ENCODE peak calls at places on chromosomes 13 and 19, in six cellular contexts. J, W, B, R, Y and S are unnamed samples.

GRCh38 chr13:93784191-93784590 is 557.6 kb downstream of the GPC6 start:
- DNase-seq in Y (no peak), R (no peak), B (no peak), W (no peak), J (no peak), S (no peak)

GRCh38 chr13:48126944-48127814 is 32.3 kb upstream of the MED4 start:
- DNase-seq in Y (peak; percentile 31), R (no peak), W (peak; percentile 61), J (peak; percentile 82), B (peak; percentile 72), S (peak; percentile 74)

GRCh38 chr19:18777725-18778389 is 13.2 kb downstream of the COMP start:
- DNase-seq in Y (no peak), B (no peak), W (no peak), J (no peak), R (no peak), S (no peak)

GRCh38 chr13:90416519-90416918 is 931.0 kb upstream of the MIR17HG start:
- DNase-seq in R (no peak), W (no peak), J (no peak), B (no peak), Y (no peak), S (peak; percentile 35)

GRCh38 chr13:35309711-35310110 is 166.8 kb downstream of the MAB21L1 start:
- DNase-seq in Y (no peak), W (no peak), B (no peak), R (no peak), J (no peak), S (no peak)

GRCh38 chr13:67619987-67620386 is 389.9 kb upstream of the PCDH9 start:
- DNase-seq in J (no peak), W (no peak), B (no peak), Y (no peak), R (no peak), S (no peak)

GRCh38 chr13:33258437-33259193 is 26.9 kb downstream of the STARD13 start:
- DNase-seq in W (no peak), J (no peak), Y (no peak), B (no peak), R (no peak), S (no peak)

GRCh38 chr19:1651061-1651547 is 1.3 kb downstream of the TCF3 start:
- DNase-seq in Y (no peak), J (no peak), B (peak; percentile 75), W (no peak), R (no peak), S (no peak)

GRCh38 chr13:109155301-109155761 is 525.9 kb downstream of the MYO16 start:
- DNase-seq in Y (no peak), R (no peak), J (no peak), B (no peak), W (no peak), S (no peak)

GRCh38 chr19:30175987-30176386 is 196.2 kb upstream of the ZNF536 start:
- DNase-seq in Y (no peak), J (no peak), B (no peak), R (no peak), W (peak; percentile 5), S (no peak)

GRCh38 chr19:39154626-39155100 is 29.1 kb downstream of the PAK4 start:
- DNase-seq in W (no peak), B (no peak), R (no peak), Y (no peak), J (no peak), S (no peak)

GRCh38 chr13:34933349-34933748 is 8.7 kb upstream of the NBEA start:
- DNase-seq in J (no peak), R (no peak), W (no peak), B (no peak), Y (no peak), S (no peak)

GRCh38 chr13:87821512-87821911 is 150.3 kb downstream of the SLITRK5 start:
- DNase-seq in J (no peak), W (no peak), B (no peak), R (no peak), Y (no peak), S (no peak)

GRCh38 chr19:18894254-18895037 is 1.5 kb downstream of the CERS1 start:
- DNase-seq in J (no peak), Y (no peak), R (peak; percentile 96), W (no peak), B (no peak), S (peak; percentile 69)

GRCh38 chr13:30864352-30865130 is 41.5 kb upstream of the MEDAG start:
- DNase-seq in R (no peak), J (no peak), W (no peak), B (no peak), Y (peak; percentile 47), S (no peak)

GRCh38 chr19:6577410-6578125 is 13.4 kb downstream of the CD70 start:
- DNase-seq in J (no peak), R (no peak), Y (no peak), W (peak; percentile 14), B (peak; percentile 96), S (no peak)

GRCh38 chr19:29560313-29561075 is 34.7 kb downstream of the VSTM2B start:
- DNase-seq in Y (no peak), W (no peak), R (peak; percentile 9), B (no peak), J (no peak), S (no peak)

GRCh38 chr19:47026156-47026555 is 6.5 kb downstream of the NPAS1 start:
- DNase-seq in J (no peak), Y (no peak), B (no peak), R (no peak), W (no peak), S (no peak)

GRCh38 chr13:55464222-55464621 is 1676.5 kb upstream of the PRR20A start:
- DNase-seq in B (no peak), Y (no peak), J (no peak), R (no peak), W (no peak), S (no peak)

GRCh38 chr13:67278230-67278629 is 48.1 kb upstream of the PCDH9 start:
- DNase-seq in J (no peak), Y (no peak), W (no peak), R (no peak), B (no peak), S (no peak)

GRCh38 chr13:51590966-51591627 is 6.8 kb downstream of the WDFY2 start:
- DNase-seq in Y (peak; percentile 86), R (no peak), W (peak; percentile 43), B (no peak), J (peak; percentile 35), S (peak; percentile 44)

GRCh38 chr19:13812544-13812943 is 17.3 kb downstream of the ZSWIM4 start:
- DNase-seq in R (no peak), J (no peak), B (no peak), Y (no peak), W (no peak), S (no peak)

GRCh38 chr13:44415815-44416214 is 42.2 kb downstream of the SERP2 start:
- DNase-seq in Y (no peak), B (no peak), W (no peak), R (no peak), J (no peak), S (no peak)

GRCh38 chr19:7294571-7295212 is 478 bp upstream of the INSR start:
- DNase-seq in B (peak; percentile 81), R (peak; percentile 73), Y (peak; percentile 83), W (peak; percentile 85), J (peak; percentile 78), S (peak; percentile 78)

GRCh38 chr13:61255035-61255796 is 160.4 kb downstream of the PCDH20 start:
- DNase-seq in R (no peak), Y (no peak), W (no peak), J (no peak), B (peak; percentile 1), S (no peak)

GRCh38 chr19:44807652-44808462 is 1.0 kb upstream of the BCAM start:
- DNase-seq in Y (peak; percentile 45), B (peak; percentile 28), J (no peak), R (no peak), W (no peak), S (no peak)

GRCh38 chr13:79108914-79109643 is 297.0 kb downstream of the RBM26 start:
- DNase-seq in Y (no peak), J (no peak), W (no peak), R (no peak), B (no peak), S (no peak)

GRCh38 chr13:107203146-107203847 is 635.4 kb upstream of the ARGLU1 start:
- DNase-seq in B (peak; percentile 1), W (no peak), Y (no peak), R (no peak), J (no peak), S (peak; percentile 27)

GRCh38 chr13:37427843-37428494 is 170.6 kb downstream of the POSTN start:
- DNase-seq in Y (no peak), R (no peak), J (no peak), W (no peak), B (peak; percentile 1), S (no peak)

GRCh38 chr19:7857727-7858701 is 16.2 kb downstream of the PRR36 start:
- DNase-seq in Y (no peak), J (no peak), B (peak; percentile 67), W (no peak), R (no peak), S (no peak)

GRCh38 chr19:23436318-23436717 is 41.0 kb upstream of the ZNF91 start:
- DNase-seq in R (no peak), B (peak; percentile 32), J (no peak), Y (no peak), W (no peak), S (no peak)

GRCh38 chr19:16368385-16369305 is 44.0 kb downstream of the KLF2 start:
- DNase-seq in J (no peak), W (no peak), B (no peak), Y (peak; percentile 53), R (no peak), S (no peak)

GRCh38 chr13:49792550-49793324 is at the start of gene KPNA3:
- DNase-seq in Y (peak; percentile 96), B (peak; percentile 98), J (peak; percentile 96), R (peak; percentile 97), W (peak; percentile 98), S (peak; percentile 97)
- TF ChIP-seq CTCF in Y (no peak), B (no peak), J (peak; percentile 8), R (no peak), W (no peak), S (peak; percentile 18)

GRCh38 chr19:4859697-4860096 is 7.8 kb downstream of the PLIN3 start:
- DNase-seq in J (no peak), R (no peak), Y (no peak), B (no peak), W (no peak), S (no peak)
- H3K27ac ChIP-seq in J (no peak overlapping the region), R (no peak overlapping the region), Y (no peak overlapping the region), B (no peak overlapping the region), W (no peak overlapping the region), S (no peak overlapping the region)

DNA sequence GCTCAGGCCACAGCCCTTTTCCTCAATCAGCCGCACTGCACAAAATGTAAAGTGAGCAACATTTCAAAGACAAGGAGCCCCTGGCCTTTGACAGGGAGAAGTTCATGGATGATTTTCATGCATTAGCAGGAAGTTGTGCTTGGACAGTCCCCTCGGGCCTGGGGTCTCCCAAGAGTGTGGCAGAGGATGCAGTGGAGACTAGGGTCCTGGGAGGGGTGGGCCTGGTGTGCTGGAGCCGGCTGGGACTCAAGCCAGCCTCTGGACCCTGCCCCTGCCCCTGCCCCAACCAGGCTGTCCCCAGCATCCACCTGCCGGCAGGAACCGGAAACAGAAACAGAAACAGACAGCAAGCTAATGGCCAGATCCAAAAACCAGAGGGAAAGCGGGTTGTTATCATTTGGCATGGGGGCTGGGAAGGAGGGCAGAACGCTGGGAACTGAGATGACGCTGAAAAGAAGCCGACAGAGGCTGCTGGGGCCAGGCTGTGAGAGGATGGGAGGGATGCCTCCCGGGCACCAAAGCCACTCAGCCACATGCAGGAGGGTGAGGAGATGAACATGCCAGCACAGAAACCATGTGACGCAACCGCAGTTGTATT is 2.3 kb downstream of the GAS6 start:
- DNase-seq in J (no peak), R (no peak), W (no peak), B (no peak), Y (no peak), S (peak; percentile 61)
- TF ChIP-seq CTCF in J (no peak), R (no peak), W (no peak), B (no peak), Y (no peak), S (no peak)

GRCh38 chr13:98202026-98202425 is 25.0 kb upstream of the RNF113B start:
- DNase-seq in W (no peak), B (peak; percentile 34), J (no peak), Y (no peak), R (no peak), S (no peak)
- H3K27ac ChIP-seq in W (no peak overlapping the region), B (no peak overlapping the region), J (no peak overlapping the region), Y (no peak overlapping the region), R (no peak overlapping the region), S (no peak overlapping the region)